ENCODE peak calls at places on chromosomes 16 and 17, in five cellular contexts. E is EL, G is COR-L47, R is fibroblast of lung, J is ascending aorta. Z is an unnamed sample.

GRCh38 chr16:50841081-50841886 is 99.4 kb downstream of the CYLD start:
- DNase-seq in J (no peak), E (no peak), R (no peak), G (no peak), Z (no peak)

GRCh38 chr16:76201385-76201784 is 75.8 kb upstream of the CNTNAP4 start:
- DNase-seq in J (no peak), R (no peak), G (no peak), E (no peak), Z (peak; percentile 11)

GRCh38 chr17:36937961-36938565 is 788 bp downstream of the LHX1 start:
- DNase-seq in J (peak; percentile 61), G (no peak), E (no peak), R (peak; percentile 26), Z (no peak)

GRCh38 chr17:79843917-79844815 is 4.9 kb upstream of the CBX4 start:
- DNase-seq in R (peak; percentile 68), J (no peak), G (peak; percentile 42), E (peak; percentile 65), Z (no peak)

GRCh38 chr16:1781758-1782407 is 488 bp downstream of the SPSB3 start:
- DNase-seq in G (no peak), J (no peak), E (peak; percentile 22), R (no peak), Z (no peak)

GRCh38 chr17:4108397-4108796 is 34.4 kb downstream of the ZZEF1 start:
- DNase-seq in E (no peak), R (no peak), G (no peak), J (no peak), Z (no peak)

GRCh38 chr17:37742762-37743611 is 1.9 kb downstream of the HNF1B start:
- DNase-seq in E (no peak), R (no peak), J (no peak), G (no peak), Z (no peak)

GRCh38 chr16:4511441-4512082 is 27.0 kb downstream of the CDIP1 start:
- DNase-seq in R (peak; percentile 50), E (peak; percentile 37), G (peak; percentile 47), J (no peak), Z (peak; percentile 57)

GRCh38 chr16:82773018-82773417 is 146.2 kb downstream of the CDH13 start:
- DNase-seq in J (no peak), R (no peak), G (no peak), E (no peak), Z (peak; percentile 81)

GRCh38 chr16:13046422-13046821 is 145.0 kb downstream of the SHISA9 start:
- DNase-seq in G (no peak), J (no peak), R (no peak), E (no peak), Z (no peak)

GRCh38 chr16:28923652-28924398 is 1.2 kb downstream of the RABEP2 start:
- DNase-seq in R (no peak), J (no peak), G (no peak), E (no peak), Z (no peak)

GRCh38 chr16:1972490-1972877 is 631 bp downstream of the TBL3 start:
- DNase-seq in G (no peak), E (no peak), R (no peak), J (no peak), Z (no peak)

GRCh38 chr16:82229800-82230619 is 60.0 kb upstream of the MPHOSPH6 start:
- DNase-seq in J (no peak), R (peak; percentile 77), E (peak; percentile 62), G (peak; percentile 59), Z (peak; percentile 57)

GRCh38 chr17:15279011-15279477 is 13.9 kb upstream of the PMP22 start:
- DNase-seq in R (peak; percentile 60), E (peak; percentile 90), J (no peak), G (no peak), Z (peak; percentile 96)

GRCh38 chr17:41428591-41429326 is 4.4 kb upstream of the KRT37 start:
- DNase-seq in J (no peak), R (peak; percentile 15), E (peak; percentile 72), G (no peak), Z (peak; percentile 65)

GRCh38 chr17:72978593-72979218 is 113.8 kb downstream of the SLC39A11 start:
- DNase-seq in E (no peak), G (no peak), R (no peak), J (no peak), Z (no peak)

GRCh38 chr16:85728879-85729278 is 22.0 kb downstream of the C16orf74 start:
- DNase-seq in R (no peak), G (no peak), E (no peak), J (no peak), Z (no peak)

GRCh38 chr17:27891841-27892240 is 1.3 kb downstream of the LYRM9 start:
- DNase-seq in R (no peak), J (peak; percentile 21), E (no peak), G (no peak), Z (no peak)

GRCh38 chr17:35242805-35243458 is at the start of gene SLFN5:
- DNase-seq in G (peak; percentile 36), E (peak; percentile 92), J (peak; percentile 98), R (peak; percentile 94), Z (peak; percentile 87)

GRCh38 chr17:28889996-28890395 is 7.5 kb downstream of the FLOT2 start:
- DNase-seq in J (no peak), R (no peak), G (no peak), E (no peak), Z (no peak)

GRCh38 chr17:40518401-40519088 is 17.1 kb upstream of the TNS4 start:
- DNase-seq in J (peak; percentile 41), G (no peak), R (no peak), E (peak; percentile 62), Z (peak; percentile 91)

GRCh38 chr17:73683788-73684582 is 39.7 kb upstream of the SDK2 start:
- DNase-seq in J (no peak), E (no peak), G (no peak), R (no peak), Z (no peak)

GRCh38 chr17:13888043-13888442 is 181.3 kb upstream of the COX10 start:
- DNase-seq in J (no peak), G (no peak), E (peak; percentile 29), R (peak; percentile 37), Z (no peak)

GRCh38 chr17:67156269-67157199 is 88.5 kb downstream of the HELZ start:
- DNase-seq in R (no peak), G (no peak), E (peak; percentile 45), J (no peak), Z (peak; percentile 66)

GRCh38 chr17:78110363-78111011 is 18.1 kb downstream of the TMC6 start:
- DNase-seq in E (no peak), J (no peak), R (no peak), G (no peak), Z (no peak)

GRCh38 chr17:7490144-7490543 is 6.0 kb downstream of the POLR2A start:
- DNase-seq in J (no peak), G (no peak), E (no peak), R (no peak), Z (no peak)

GRCh38 chr17:76034433-76035185 is 7.5 kb upstream of the EVPL start:
- DNase-seq in R (no peak), J (no peak), E (no peak), G (no peak), Z (no peak)

GRCh38 chr17:81317992-81318391 is 22.9 kb upstream of the SLC38A10 start:
- DNase-seq in R (no peak), G (no peak), J (no peak), E (no peak), Z (no peak)

GRCh38 chr17:80922580-80923160 is 69.0 kb upstream of the CHMP6 start:
- DNase-seq in G (no peak), E (no peak), J (no peak), R (no peak), Z (no peak)

GRCh38 chr16:83356266-83356665 is 451.5 kb upstream of the HSBP1 start:
- DNase-seq in J (no peak), R (peak; percentile 61), G (peak; percentile 46), E (peak; percentile 56), Z (peak; percentile 70)

GRCh38 chr17:57092171-57092570 is 7.1 kb downstream of the AKAP1 start:
- DNase-seq in G (no peak), R (peak; percentile 77), J (peak; percentile 91), E (no peak), Z (no peak)

GRCh38 chr16:22198547-22199293 is 7.4 kb upstream of the EEF2K start:
- DNase-seq in R (peak; percentile 19), E (no peak), J (no peak), G (no peak), Z (no peak)

GRCh38 chr17:60971515-60972369 is 294.1 kb downstream of the BCAS3 start:
- DNase-seq in G (no peak), J (no peak), E (peak; percentile 56), R (peak; percentile 83), Z (peak; percentile 41)

GRCh38 chr16:79390481-79391051 is 210.0 kb downstream of the MAF start:
- DNase-seq in J (no peak), G (no peak), R (no peak), E (no peak), Z (no peak)

Z was measured in HT1080.